ENCODE peak calls at places on chromosomes 4 and X, in ten cellular contexts. E, M, K, B, N, Z, P, Q, C and I are unnamed samples.

GRCh38 chr4:68683034-68683433 is 12.6 kb upstream of the UGT2B15 start:
- DNase-seq in C (peak; percentile 28), B (no peak), N (no peak), Z (no peak), M (no peak), E (no peak), P (no peak), Q (no peak), K (no peak), I (no peak)

GRCh38 chrX:109345866-109346265 is 136.0 kb downstream of the GUCY2F start:
- DNase-seq in K (no peak), N (no peak), E (no peak), Z (no peak), Q (no peak), P (no peak), M (no peak), C (no peak), B (no peak), I (no peak)

GRCh38 chrX:72100824-72101351 is 30.8 kb downstream of the RTL5 start:
- DNase-seq in Q (no peak), E (no peak), B (peak; percentile 55), Z (no peak), N (peak; percentile 61), C (peak; percentile 24), P (no peak), M (no peak), K (peak; percentile 27), I (no peak)

GRCh38 chr4:146142768-146143167 is 32.8 kb upstream of the LSM6 start:
- DNase-seq in P (no peak), Q (no peak), B (no peak), C (no peak), M (no peak), E (no peak), N (no peak), Z (no peak), K (no peak), I (no peak)

GRCh38 chr4:138798404-138798803 is 217.2 kb upstream of the NOCT start:
- DNase-seq in Z (no peak), C (no peak), Q (no peak), K (no peak), P (no peak), N (no peak), M (no peak), E (no peak), B (no peak), I (no peak)

GRCh38 chr4:81723927-81724587 is 252.3 kb upstream of the RASGEF1B start:
- DNase-seq in B (no peak), Q (no peak), P (no peak), N (peak; percentile 15), E (no peak), K (no peak), Z (no peak), C (peak; percentile 44), M (no peak), I (no peak)

GRCh38 chr4:41172772-41173171 is 41.6 kb downstream of the APBB2 start:
- DNase-seq in M (no peak), N (no peak), C (no peak), E (no peak), B (no peak), P (no peak), Q (no peak), Z (no peak), K (no peak), I (no peak)

GRCh38 chrX:48648299-48648698 is 35.3 kb upstream of the WAS start:
- DNase-seq in M (peak; percentile 13), K (peak; percentile 64), B (peak; percentile 23), E (peak; percentile 15), Z (peak; percentile 21), P (no peak), Q (no peak), C (peak; percentile 38), N (peak; percentile 31), I (peak; percentile 29)

GRCh38 chrX:15567886-15568616 is 32.7 kb downstream of the ACE2 start:
- DNase-seq in Q (no peak), B (no peak), M (no peak), C (no peak), K (peak; percentile 15), E (no peak), Z (no peak), P (peak; percentile 10), N (no peak), I (peak; percentile 1)

GRCh38 chrX:70422886-70423336 is at the start of gene GDPD2:
- DNase-seq in Z (peak; percentile 64), B (no peak), Q (peak; percentile 81), K (peak; percentile 55), C (no peak), N (no peak), M (peak; percentile 38), E (peak; percentile 28), P (peak; percentile 7), I (peak; percentile 32)

GRCh38 chr4:6474053-6474568 is 1.7 kb upstream of the PPP2R2C start:
- DNase-seq in Q (peak; percentile 66), N (no peak), Z (peak; percentile 54), B (no peak), P (no peak), E (peak; percentile 45), M (no peak), K (no peak), C (no peak), I (peak; percentile 30)

GRCh38 chrX:48770296-48770695 is 8.7 kb downstream of the GLOD5 start:
- DNase-seq in N (no peak), K (no peak), E (no peak), P (no peak), M (no peak), C (no peak), Q (no peak), Z (no peak), B (no peak), I (no peak)

GRCh38 chr4:26484538-26484937 is 5.7 kb downstream of the CCKAR start:
- DNase-seq in E (no peak), P (no peak), C (no peak), K (no peak), Z (no peak), N (no peak), Q (no peak), B (no peak), M (no peak), I (no peak)

GRCh38 chr4:187475901-187476300 is 519.7 kb upstream of the ZFP42 start:
- DNase-seq in B (no peak), M (no peak), N (no peak), E (no peak), P (no peak), K (no peak), C (no peak), Q (no peak), Z (no peak), I (no peak)

GRCh38 chr4:47852121-47852520 is 14.3 kb upstream of the CORIN start:
- DNase-seq in M (peak; percentile 89), P (no peak), C (no peak), K (no peak), E (no peak), Q (no peak), B (no peak), Z (no peak), N (no peak), I (no peak)

GRCh38 chrX:137565921-137566745 is at the start of gene ZIC3:
- DNase-seq in M (peak; percentile 3), Z (peak; percentile 84), E (peak; percentile 72), Q (peak; percentile 89), B (no peak), N (no peak), K (no peak), P (peak; percentile 95), C (peak; percentile 50), I (no peak)

GRCh38 chr4:30815685-30816084 is 95.5 kb downstream of the PCDH7 start:
- DNase-seq in P (no peak), K (no peak), Q (peak; percentile 55), B (no peak), Z (no peak), N (no peak), E (no peak), M (no peak), C (no peak), I (no peak)

GRCh38 chrX:47380268-47380667 is 9.9 kb downstream of the ZNF157 start:
- DNase-seq in E (no peak), K (peak; percentile 78), M (no peak), B (peak; percentile 79), P (no peak), C (peak; percentile 16), N (peak; percentile 68), Q (no peak), Z (no peak), I (no peak)

GRCh38 chrX:7927259-7928167 is at the start of gene PNPLA4:
- DNase-seq in Q (peak; percentile 89), E (peak; percentile 67), Z (peak; percentile 80), M (peak; percentile 59), C (peak; percentile 91), K (peak; percentile 82), B (peak; percentile 78), P (peak; percentile 63), N (peak; percentile 80), I (peak; percentile 76)

GRCh38 chr4:182194115-182194834 is 48.9 kb upstream of the TENM3 start:
- DNase-seq in B (no peak), Q (no peak), M (no peak), C (no peak), P (no peak), Z (no peak), N (no peak), K (no peak), E (no peak), I (no peak)

GRCh38 chr4:39706829-39707511 is 9.0 kb downstream of the UBE2K start:
- DNase-seq in K (no peak), Q (peak; percentile 89), M (peak; percentile 47), P (no peak), E (no peak), N (no peak), C (no peak), B (no peak), Z (no peak), I (no peak)

GRCh38 chr4:163866728-163867313 is 372.3 kb downstream of the TMA16 start:
- DNase-seq in N (no peak), K (no peak), B (no peak), E (no peak), P (no peak), M (peak; percentile 72), C (no peak), Z (no peak), Q (no peak), I (no peak)

GRCh38 chr4:57308301-57308700 is 198.1 kb upstream of the IGFBP7 start:
- DNase-seq in Q (no peak), K (no peak), M (no peak), P (no peak), C (no peak), E (no peak), N (no peak), Z (no peak), B (no peak), I (no peak)

GRCh38 chr4:55499495-55499894 is 47.2 kb downstream of the CLOCK start:
- DNase-seq in C (no peak), Q (no peak), K (no peak), B (no peak), P (no peak), E (no peak), N (no peak), Z (peak; percentile 34), M (no peak), I (no peak)

GRCh38 chr4:143586080-143586479 is 72.6 kb downstream of the SMARCA5 start:
- DNase-seq in B (no peak), C (no peak), Z (no peak), N (no peak), K (no peak), P (no peak), M (peak; percentile 12), E (no peak), Q (no peak), I (no peak)

GRCh38 chr4:139241784-139242151 is 38.3 kb downstream of the MGARP start:
- DNase-seq in M (no peak), Z (peak; percentile 22), E (no peak), N (no peak), P (no peak), K (no peak), Q (no peak), B (no peak), C (no peak), I (no peak)

GRCh38 chrX:14006489-14006888 is 23.2 kb downstream of the GEMIN8 start:
- DNase-seq in K (no peak), M (no peak), Q (no peak), N (no peak), B (no peak), Z (no peak), C (no peak), P (no peak), E (no peak), I (no peak)

GRCh38 chr4:140092094-140092820 is 61.7 kb downstream of the MAML3 start:
- DNase-seq in Z (peak; percentile 70), P (no peak), B (no peak), M (no peak), N (no peak), K (peak; percentile 92), C (no peak), E (peak; percentile 36), Q (peak; percentile 99), I (no peak)